ENCODE peak calls at places on chromosomes 13 and 19, in five cellular contexts. B is left ventricle myocardium inferior; W is SK-N-MC; K is heart right ventricle; N is CD4-positive, alpha-beta memory T cell. A is an unnamed sample.
A peak's percentile ranks its signal among the peaks of the same experiment; 100 is the strongest.

GRCh38 chr13:93786846-93787245 is 560.2 kb downstream of the GPC6 start:
- DNase-seq in B (no peak), W (peak; percentile 12), K (no peak), N (no peak), A (no peak)

GRCh38 chr13:30551194-30551593 is 66.5 kb upstream of the USPL1 start:
- DNase-seq in B (no peak), W (no peak), K (no peak), N (peak; percentile 20), A (no peak)

GRCh38 chr19:41427647-41428480 is 690 bp upstream of the B3GNT8 start:
- DNase-seq in B (peak; percentile 58), W (no peak), K (peak; percentile 44), N (peak; percentile 52), A (peak; percentile 79)

GRCh38 chr13:43227721-43228120 is 204.3 kb downstream of the DNAJC15 start:
- DNase-seq in B (no peak), W (no peak), K (no peak), N (no peak), A (no peak)

GRCh38 chr19:16293133-16294085 is 31.2 kb upstream of the KLF2 start:
- DNase-seq in B (peak; percentile 67), W (no peak), K (peak; percentile 62), N (no peak), A (no peak)

GRCh38 chr19:11480927-11481776 is at the start of gene ELAVL3:
- DNase-seq in B (no peak), W (no peak), K (no peak), N (no peak), A (peak; percentile 82)

GRCh38 chr13:79898996-79899395 is 418.0 kb downstream of the NDFIP2 start:
- DNase-seq in B (no peak), W (no peak), K (no peak), N (no peak), A (no peak)

GRCh38 chr19:53532362-53532761 is 5.6 kb upstream of the ZNF331 start:
- DNase-seq in B (no peak), W (no peak), K (no peak), N (no peak), A (no peak)

GRCh38 chr19:18155095-18156087 is 2.4 kb downstream of the PIK3R2 start:
- DNase-seq in B (no peak), W (no peak), K (no peak), N (no peak), A (peak; percentile 88)

GRCh38 chr13:43235028-43235427 is 211.6 kb downstream of the DNAJC15 start:
- DNase-seq in B (no peak), W (no peak), K (no peak), N (no peak), A (no peak)

GRCh38 chr13:34207334-34207733 is 389.4 kb downstream of the RFC3 start:
- DNase-seq in B (peak; percentile 17), W (no peak), K (peak; percentile 21), N (no peak), A (no peak)

GRCh38 chr19:6087074-6087506 is 23.2 kb downstream of the RFX2 start:
- DNase-seq in B (no peak), W (no peak), K (no peak), N (no peak), A (no peak)

GRCh38 chr13:59398661-59399060 is 765.1 kb downstream of the DIAPH3 start:
- DNase-seq in B (no peak), W (no peak), K (no peak), N (no peak), A (no peak)

GRCh38 chr13:80871481-80871880 is 530.6 kb upstream of the SPRY2 start:
- DNase-seq in B (no peak), W (no peak), K (no peak), N (no peak), A (no peak)

GRCh38 chr13:111204438-111205177 is 89.5 kb downstream of the ARHGEF7 start:
- DNase-seq in B (peak; percentile 48), W (peak; percentile 63), K (peak; percentile 40), N (no peak), A (peak; percentile 69)

GRCh38 chr13:33483471-33483870 is 197.9 kb upstream of the STARD13 start:
- DNase-seq in B (no peak), W (peak; percentile 57), K (no peak), N (no peak), A (no peak)

GRCh38 chr13:36834299-36834698 is 15.3 kb downstream of the RFXAP start:
- DNase-seq in B (no peak), W (no peak), K (no peak), N (no peak), A (no peak)

GRCh38 chr13:24075137-24075975 is 85.2 kb upstream of the SPATA13 start:
- DNase-seq in B (no peak), W (no peak), K (no peak), N (no peak), A (no peak)

GRCh38 chr19:38635483-38636399 is 11.7 kb upstream of the ACTN4 start:
- DNase-seq in B (no peak), W (no peak), K (no peak), N (no peak), A (no peak)

GRCh38 chr19:1400281-1401137 is 833 bp downstream of the GAMT start:
- DNase-seq in B (peak; percentile 71), W (no peak), K (peak; percentile 73), N (no peak), A (peak; percentile 84)

GRCh38 chr13:43167058-43167457 is 143.7 kb downstream of the DNAJC15 start:
- DNase-seq in B (no peak), W (no peak), K (no peak), N (no peak), A (no peak)

GRCh38 chr13:39302855-39303254 is 264.6 kb downstream of the NHLRC3 start:
- DNase-seq in B (no peak), W (no peak), K (no peak), N (no peak), A (no peak)

GRCh38 chr19:1076951-1077350 is 10.0 kb downstream of the ARHGAP45 start:
- DNase-seq in B (peak; percentile 67), W (no peak), K (peak; percentile 65), N (peak; percentile 96), A (peak; percentile 85)

GRCh38 chr19:32373614-32374295 is 28.3 kb downstream of the ZNF507 start:
- DNase-seq in B (no peak), W (no peak), K (no peak), N (no peak), A (no peak)

GRCh38 chr13:41222259-41222852 is 28.0 kb upstream of the KBTBD7 start:
- DNase-seq in B (no peak), W (no peak), K (no peak), N (peak; percentile 50), A (peak; percentile 25)

GRCh38 chr19:57282011-57282636 is 1.8 kb downstream of the ZNF460 start:
- DNase-seq in B (no peak), W (no peak), K (no peak), N (no peak), A (no peak)
- H3K4me3 ChIP-seq in B (peak overlapping the region; percentile 92), W (peak overlapping the region; percentile 82), K (peak overlapping the region; percentile 85), N (no peak overlapping the region), A (no peak overlapping the region)

GRCh38 chr19:9818175-9818733 is 625 bp downstream of the FBXL12 start:
- DNase-seq in B (no peak), W (no peak), K (no peak), N (no peak), A (no peak)

GRCh38 chr19:9823816-9824215 is 3.9 kb upstream of the UBL5 start:
- DNase-seq in B (no peak), W (no peak), K (no peak), N (no peak), A (no peak)

GRCh38 chr19:9818734-9819589 is at the start of gene FBXL12:
- DNase-seq in B (peak; percentile 100), W (peak; percentile 83), K (peak; percentile 100), N (peak; percentile 100), A (peak; percentile 100)

DNA sequence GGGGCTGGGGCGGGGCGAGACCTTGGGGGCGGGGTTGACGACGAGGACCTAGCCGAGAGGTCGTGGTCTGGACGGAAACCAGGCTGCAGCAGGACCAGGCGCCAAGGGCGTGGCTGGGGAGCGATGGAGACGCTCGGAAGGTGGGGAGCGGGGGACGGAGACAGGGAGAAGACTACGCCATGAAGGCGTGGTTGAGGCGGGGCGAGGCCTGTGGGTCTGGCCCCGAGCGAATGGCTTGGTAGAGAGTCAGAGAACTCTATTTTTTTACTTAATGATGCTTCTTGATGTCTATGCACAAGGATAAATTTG is 665 bp upstream of the FBXL12 start:
- DNase-seq in B (no peak), W (no peak), K (no peak), N (no peak), A (no peak)
- H3K4me3 ChIP-seq in B (peak overlapping the region; percentile 98), W (peak overlapping the region; percentile 79), K (peak overlapping the region; percentile 100), N (peak overlapping the region; percentile 48), A (peak overlapping the region; percentile 43)

GRCh38 chr13:113002891-113003290 is 33.9 kb downstream of the MCF2L start:
- DNase-seq in B (no peak), W (no peak), K (no peak), N (no peak), A (no peak)

GRCh38 chr13:113000575-113000974 is 31.6 kb downstream of the MCF2L start:
- DNase-seq in B (no peak), W (no peak), K (no peak), N (no peak), A (peak; percentile 54)

GRCh38 chr13:113002206-113002821 is 33.3 kb downstream of the MCF2L start:
- DNase-seq in B (no peak), W (no peak), K (no peak), N (no peak), A (no peak)

GRCh38 chr13:112999414-113000177 is 30.6 kb downstream of the MCF2L start:
- DNase-seq in B (no peak), W (no peak), K (no peak), N (no peak), A (peak; percentile 66)

DNA sequence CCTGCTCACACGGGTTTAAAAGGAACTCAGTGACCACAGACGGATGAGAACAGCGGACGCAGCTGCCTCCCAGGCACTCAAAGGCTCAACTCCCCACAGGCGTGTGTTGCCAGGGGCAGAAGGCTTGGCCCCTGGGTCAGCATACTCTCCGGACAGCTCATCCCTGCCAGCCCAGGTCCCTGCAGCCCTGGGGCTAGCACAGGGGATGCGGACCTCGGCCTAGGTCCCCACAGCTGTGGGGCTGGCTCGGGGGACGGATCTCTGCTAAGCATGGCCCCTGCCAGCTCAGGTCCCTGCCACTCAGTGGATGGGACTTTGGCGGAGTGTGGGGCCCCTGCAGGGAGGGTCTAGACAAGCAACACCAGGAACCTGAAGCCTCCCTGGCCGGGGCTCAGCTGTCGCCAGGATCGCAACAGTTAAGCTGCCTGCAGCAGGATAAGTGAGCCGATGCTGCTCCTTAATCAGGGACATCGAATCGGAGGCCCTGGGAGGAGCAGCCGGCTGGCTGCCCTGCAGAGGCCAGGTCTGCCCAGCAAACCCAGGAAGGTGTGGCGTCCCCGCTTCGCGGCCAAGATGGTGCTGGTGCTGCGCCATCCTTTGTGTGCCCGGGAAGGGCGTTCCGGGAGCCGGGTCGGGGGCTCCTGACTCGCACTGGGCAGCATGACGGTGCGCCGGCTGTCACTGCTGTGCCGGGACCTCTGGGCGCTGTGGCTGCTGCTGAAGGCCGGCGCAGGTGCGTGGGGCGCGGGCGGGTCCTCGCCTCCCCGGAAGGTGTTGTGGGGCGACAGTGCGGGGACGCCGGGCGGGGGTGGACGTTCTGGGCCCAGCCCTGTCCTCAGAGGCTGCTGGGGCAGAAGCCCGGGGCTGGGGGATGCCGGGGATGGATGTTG is 32.5 kb downstream of the MCF2L start:
- DNase-seq in B (no peak), W (no peak), K (no peak), N (no peak), A (peak; percentile 84)
- H3K4me3 ChIP-seq in B (peak overlapping the region; percentile 60), W (no peak overlapping the region), K (peak overlapping the region; percentile 33), N (no peak overlapping the region), A (peak overlapping the region; percentile 43)

DNA sequence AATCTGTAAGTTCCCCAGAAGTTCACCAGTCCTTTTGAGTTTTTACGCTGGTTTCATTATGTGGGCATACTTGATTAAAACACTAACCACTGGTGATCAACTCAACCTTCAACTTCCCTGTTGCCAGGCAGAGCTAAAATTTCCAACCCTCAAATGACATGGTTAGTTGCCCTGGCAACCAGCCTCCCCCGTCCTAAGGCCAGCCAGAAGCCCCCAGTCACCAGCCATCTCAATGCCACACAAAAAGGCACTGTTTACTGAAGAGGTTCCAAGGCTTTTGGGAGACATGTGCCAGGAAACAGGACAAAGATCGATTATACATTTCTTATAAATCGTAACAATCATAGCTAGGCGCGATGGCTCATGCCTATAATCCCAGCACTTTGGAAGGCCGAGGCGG is 1.6 kb downstream of the ZNF649 start:
- DNase-seq in B (no peak), W (no peak), K (no peak), N (no peak), A (no peak)
- H3K4me3 ChIP-seq in B (peak overlapping the region; percentile 87), W (no peak overlapping the region), K (no peak overlapping the region), N (no peak overlapping the region), A (no peak overlapping the region)

A was measured in upper lobe of left lung.